ENCODE peak calls at places on chromosome 6, in seven cellular contexts. One of them, this sample, is unnamed.

GRCh38 chr6:154715449-154715848 is 17.8 kb upstream of the SCAF8 start:
- DNase-seq in omental fat pad: no peak
- DNase-seq in cardiac muscle cell: no peak
- DNase-seq in testis: no peak
- DNase-seq in WTC11: no peak
- DNase-seq in PC-9: no peak
- DNase-seq in ovary: no peak
- DNase-seq in this sample: no peak

GRCh38 chr6:47256361-47256760 is 53.3 kb downstream of the TNFRSF21 start:
- DNase-seq in omental fat pad: no peak
- DNase-seq in cardiac muscle cell: no peak
- DNase-seq in testis: no peak
- DNase-seq in WTC11: no peak
- DNase-seq in PC-9: no peak
- DNase-seq in ovary: no peak
- DNase-seq in this sample: no peak

GRCh38 chr6:144528605-144529425 is 243.7 kb downstream of the UTRN start:
- DNase-seq in omental fat pad: no peak
- DNase-seq in cardiac muscle cell: peak; percentile 37
- DNase-seq in testis: no peak
- DNase-seq in WTC11: peak; percentile 28
- DNase-seq in PC-9: peak; percentile 29
- DNase-seq in ovary: no peak
- DNase-seq in this sample: no peak

GRCh38 chr6:22880686-22881433 is 311.5 kb downstream of the HDGFL1 start:
- DNase-seq in omental fat pad: no peak
- DNase-seq in cardiac muscle cell: peak; percentile 21
- DNase-seq in testis: no peak
- DNase-seq in WTC11: no peak
- DNase-seq in PC-9: peak; percentile 39
- DNase-seq in ovary: no peak
- DNase-seq in this sample: no peak

GRCh38 chr6:153043719-153044118 is 41.2 kb upstream of the MTRF1L start:
- DNase-seq in omental fat pad: no peak
- DNase-seq in cardiac muscle cell: no peak
- DNase-seq in testis: no peak
- DNase-seq in WTC11: no peak
- DNase-seq in PC-9: no peak
- DNase-seq in ovary: no peak
- DNase-seq in this sample: no peak

GRCh38 chr6:133894795-133895401 is 6.0 kb downstream of the TCF21 start:
- DNase-seq in omental fat pad: no peak
- DNase-seq in cardiac muscle cell: peak; percentile 82
- DNase-seq in testis: peak; percentile 66
- DNase-seq in WTC11: no peak
- DNase-seq in PC-9: no peak
- DNase-seq in ovary: peak; percentile 49
- DNase-seq in this sample: no peak

GRCh38 chr6:144284753-144285547 is at the start of gene UTRN:
- DNase-seq in omental fat pad: no peak
- DNase-seq in cardiac muscle cell: peak; percentile 92
- DNase-seq in testis: peak; percentile 81
- DNase-seq in WTC11: peak; percentile 89
- DNase-seq in PC-9: peak; percentile 81
- DNase-seq in ovary: peak; percentile 82
- DNase-seq in this sample: peak; percentile 80

GRCh38 chr6:83436674-83437073 is 5.8 kb upstream of the ME1 start:
- DNase-seq in omental fat pad: no peak
- DNase-seq in cardiac muscle cell: no peak
- DNase-seq in testis: no peak
- DNase-seq in WTC11: no peak
- DNase-seq in PC-9: no peak
- DNase-seq in ovary: no peak
- DNase-seq in this sample: no peak

GRCh38 chr6:107152633-107153032 is 37.3 kb upstream of the BEND3 start:
- DNase-seq in omental fat pad: no peak
- DNase-seq in cardiac muscle cell: no peak
- DNase-seq in testis: no peak
- DNase-seq in WTC11: no peak
- DNase-seq in PC-9: no peak
- DNase-seq in ovary: no peak
- DNase-seq in this sample: no peak

GRCh38 chr6:115969207-115969929 is 91.3 kb downstream of the FRK start:
- DNase-seq in omental fat pad: no peak
- DNase-seq in cardiac muscle cell: no peak
- DNase-seq in testis: no peak
- DNase-seq in WTC11: peak; percentile 29
- DNase-seq in PC-9: no peak
- DNase-seq in ovary: no peak
- DNase-seq in this sample: no peak

GRCh38 chr6:169426611-169427010 is 173.0 kb upstream of the THBS2 start:
- DNase-seq in omental fat pad: no peak
- DNase-seq in cardiac muscle cell: no peak
- DNase-seq in testis: no peak
- DNase-seq in WTC11: no peak
- DNase-seq in PC-9: no peak
- DNase-seq in ovary: no peak
- DNase-seq in this sample: no peak

GRCh38 chr6:111843347-111844147 is 29.7 kb downstream of the FYN start:
- DNase-seq in omental fat pad: no peak
- DNase-seq in cardiac muscle cell: peak; percentile 29
- DNase-seq in testis: peak; percentile 45
- DNase-seq in WTC11: no peak
- DNase-seq in PC-9: no peak
- DNase-seq in ovary: no peak
- DNase-seq in this sample: no peak

GRCh38 chr6:111845441-111845871 is 27.8 kb downstream of the FYN start:
- DNase-seq in omental fat pad: no peak
- DNase-seq in cardiac muscle cell: no peak
- DNase-seq in testis: no peak
- DNase-seq in WTC11: no peak
- DNase-seq in PC-9: no peak
- DNase-seq in ovary: no peak
- DNase-seq in this sample: no peak

GRCh38 chr6:111844376-111844775 is 28.9 kb downstream of the FYN start:
- DNase-seq in omental fat pad: no peak
- DNase-seq in cardiac muscle cell: peak; percentile 17
- DNase-seq in testis: no peak
- DNase-seq in WTC11: no peak
- DNase-seq in PC-9: no peak
- DNase-seq in ovary: no peak
- DNase-seq in this sample: no peak

GRCh38 chr6:111846061-111846460 is 27.2 kb downstream of the FYN start:
- DNase-seq in omental fat pad: no peak
- DNase-seq in cardiac muscle cell: no peak
- DNase-seq in testis: no peak
- DNase-seq in WTC11: no peak
- DNase-seq in PC-9: no peak
- DNase-seq in ovary: no peak
- DNase-seq in this sample: no peak

DNA sequence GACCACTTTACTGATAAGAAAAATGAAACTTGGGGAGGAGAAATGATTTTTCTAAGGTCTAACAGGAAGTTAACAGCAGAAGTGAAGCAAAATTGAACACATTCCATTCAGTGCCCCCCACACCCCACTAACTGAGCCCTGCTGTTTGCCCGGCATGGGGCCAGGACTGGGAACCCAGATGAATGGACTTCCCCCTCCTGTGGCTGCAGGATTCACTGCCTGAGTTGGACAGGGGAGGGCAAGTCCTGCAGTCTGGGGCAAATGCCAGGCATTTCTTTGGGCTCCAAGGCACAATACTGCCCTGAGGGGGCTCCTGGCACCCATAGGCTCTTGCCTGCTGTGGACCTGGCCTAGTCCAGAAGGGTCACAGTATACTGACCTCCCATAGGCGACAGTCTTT is 28.3 kb downstream of the FYN start:
- DNase-seq in omental fat pad: no peak
- DNase-seq in cardiac muscle cell: no peak
- DNase-seq in testis: no peak
- DNase-seq in WTC11: peak; percentile 56
- DNase-seq in PC-9: no peak
- DNase-seq in ovary: no peak
- DNase-seq in this sample: no peak
- TF ChIP-seq CTCF in omental fat pad: no peak
- TF ChIP-seq CTCF in cardiac muscle cell: no peak
- TF ChIP-seq CTCF in testis: no peak
- TF ChIP-seq CTCF in WTC11: no peak
- TF ChIP-seq CTCF in PC-9: no peak
- TF ChIP-seq CTCF in ovary: no peak
- TF ChIP-seq CTCF in this sample: no peak

GRCh38 chr6:18596529-18596835 is 209.3 kb downstream of the RNF144B start:
- DNase-seq in omental fat pad: no peak
- DNase-seq in cardiac muscle cell: no peak
- DNase-seq in testis: no peak
- DNase-seq in WTC11: no peak
- DNase-seq in PC-9: no peak
- DNase-seq in ovary: no peak
- DNase-seq in this sample: no peak
- TF ChIP-seq CTCF in omental fat pad: no peak
- TF ChIP-seq CTCF in cardiac muscle cell: no peak
- TF ChIP-seq CTCF in testis: no peak
- TF ChIP-seq CTCF in WTC11: no peak
- TF ChIP-seq CTCF in PC-9: peak; percentile 37
- TF ChIP-seq CTCF in ovary: no peak
- TF ChIP-seq CTCF in this sample: peak; percentile 54

DNA sequence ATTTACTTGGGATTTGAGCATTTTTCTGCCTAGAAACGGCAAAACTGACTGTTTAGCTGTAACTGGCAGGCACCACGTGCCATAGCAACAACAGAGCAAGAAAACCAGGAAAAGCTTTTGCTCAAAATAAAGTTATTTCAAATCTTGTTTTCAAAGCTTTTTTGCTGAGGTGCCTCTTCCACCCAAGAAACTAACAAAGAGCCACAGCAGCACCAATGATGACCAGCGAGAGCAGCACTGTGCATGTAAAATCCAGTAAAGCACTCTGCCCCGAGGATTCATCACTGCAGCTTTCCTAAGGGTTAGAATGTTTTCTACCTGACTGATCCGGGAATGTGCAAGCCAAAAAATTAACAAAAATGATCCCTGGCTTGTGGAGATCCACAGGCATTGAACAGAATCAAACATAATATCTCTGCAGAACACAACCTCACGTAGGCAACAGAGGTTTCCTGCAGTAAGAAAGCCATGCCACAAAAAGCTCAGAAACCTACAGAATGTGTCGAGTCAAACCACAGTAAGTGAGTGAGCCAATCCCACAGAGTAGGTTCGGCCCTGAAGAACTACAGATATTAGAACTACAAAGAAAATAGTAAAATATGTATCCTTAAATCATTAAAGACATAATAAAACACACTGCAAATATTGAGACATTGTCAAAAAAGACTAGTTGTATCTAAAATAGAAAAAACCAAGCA is 7.4 kb upstream of the ULBP3 start:
- DNase-seq in omental fat pad: no peak
- DNase-seq in cardiac muscle cell: no peak
- DNase-seq in testis: no peak
- DNase-seq in WTC11: no peak
- DNase-seq in PC-9: no peak
- DNase-seq in ovary: no peak
- DNase-seq in this sample: no peak
- TF ChIP-seq CTCF in omental fat pad: no peak
- TF ChIP-seq CTCF in cardiac muscle cell: no peak
- TF ChIP-seq CTCF in testis: no peak
- TF ChIP-seq CTCF in WTC11: no peak
- TF ChIP-seq CTCF in PC-9: no peak
- TF ChIP-seq CTCF in ovary: no peak
- TF ChIP-seq CTCF in this sample: no peak

GRCh38 chr6:138640028-138640427 is 133.5 kb upstream of the CCDC28A start:
- DNase-seq in omental fat pad: no peak
- DNase-seq in cardiac muscle cell: no peak
- DNase-seq in testis: no peak
- DNase-seq in WTC11: no peak
- DNase-seq in PC-9: no peak
- DNase-seq in ovary: no peak
- DNase-seq in this sample: no peak

GRCh38 chr6:138645976-138646640 is 127.5 kb upstream of the CCDC28A start:
- DNase-seq in omental fat pad: no peak
- DNase-seq in cardiac muscle cell: no peak
- DNase-seq in testis: no peak
- DNase-seq in WTC11: no peak
- DNase-seq in PC-9: no peak
- DNase-seq in ovary: no peak
- DNase-seq in this sample: no peak

GRCh38 chr6:138647006-138647405 is 126.6 kb upstream of the CCDC28A start:
- DNase-seq in omental fat pad: no peak
- DNase-seq in cardiac muscle cell: no peak
- DNase-seq in testis: no peak
- DNase-seq in WTC11: no peak
- DNase-seq in PC-9: no peak
- DNase-seq in ovary: no peak
- DNase-seq in this sample: no peak

GRCh38 chr6:138638626-138639025 is 134.9 kb upstream of the CCDC28A start:
- DNase-seq in omental fat pad: no peak
- DNase-seq in cardiac muscle cell: no peak
- DNase-seq in testis: no peak
- DNase-seq in WTC11: no peak
- DNase-seq in PC-9: no peak
- DNase-seq in ovary: no peak
- DNase-seq in this sample: no peak

DNA sequence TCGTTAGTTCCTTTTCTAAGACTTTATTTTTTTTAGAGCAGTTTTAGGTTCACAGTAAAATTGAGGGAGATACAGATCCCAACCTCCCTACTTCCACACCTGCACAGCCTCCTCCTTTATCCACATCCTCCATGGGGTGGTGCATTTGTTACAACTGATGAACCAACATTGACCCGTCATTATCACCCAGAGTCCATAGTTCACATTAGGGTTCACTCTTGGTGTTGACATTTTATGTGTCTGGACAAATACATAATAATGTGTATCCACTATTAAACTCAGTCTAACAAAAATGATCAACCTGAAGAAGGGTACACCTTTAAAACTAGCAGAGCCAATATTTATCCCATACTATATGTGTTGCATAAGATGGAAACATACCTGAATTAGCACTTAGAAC is 130.4 kb upstream of the CCDC28A start:
- DNase-seq in omental fat pad: no peak
- DNase-seq in cardiac muscle cell: no peak
- DNase-seq in testis: no peak
- DNase-seq in WTC11: no peak
- DNase-seq in PC-9: no peak
- DNase-seq in ovary: no peak
- DNase-seq in this sample: no peak
- TF ChIP-seq CTCF in omental fat pad: no peak
- TF ChIP-seq CTCF in cardiac muscle cell: no peak
- TF ChIP-seq CTCF in testis: no peak
- TF ChIP-seq CTCF in WTC11: no peak
- TF ChIP-seq CTCF in PC-9: no peak
- TF ChIP-seq CTCF in ovary: no peak
- TF ChIP-seq CTCF in this sample: no peak

DNA sequence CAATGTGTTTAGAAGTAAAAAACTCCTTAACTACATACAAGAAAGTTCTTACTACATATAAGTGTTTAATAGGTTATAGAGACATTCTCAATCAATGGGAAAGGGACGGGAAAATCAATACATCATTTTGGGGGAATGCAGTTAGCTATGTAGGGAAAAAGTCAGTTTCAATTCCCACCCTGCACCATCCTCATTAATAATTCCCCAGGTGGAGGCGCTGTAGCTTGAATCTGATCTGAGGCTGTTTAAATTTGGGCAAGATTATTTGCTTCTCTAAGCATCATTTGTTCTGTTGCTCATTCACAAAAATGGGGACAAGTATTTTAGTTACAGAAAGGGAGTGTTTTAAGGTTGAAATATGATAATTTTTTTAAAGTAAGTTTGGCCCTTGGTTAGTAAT is 19.1 kb downstream of the OLIG3 start:
- DNase-seq in omental fat pad: no peak
- DNase-seq in cardiac muscle cell: no peak
- DNase-seq in testis: no peak
- DNase-seq in WTC11: no peak
- DNase-seq in PC-9: no peak
- DNase-seq in ovary: no peak
- DNase-seq in this sample: no peak
- TF ChIP-seq CTCF in omental fat pad: no peak
- TF ChIP-seq CTCF in cardiac muscle cell: no peak
- TF ChIP-seq CTCF in testis: peak; percentile 8
- TF ChIP-seq CTCF in WTC11: peak; percentile 37
- TF ChIP-seq CTCF in PC-9: peak; percentile 30
- TF ChIP-seq CTCF in ovary: no peak
- TF ChIP-seq CTCF in this sample: no peak

This sample was measured in endothelial cell.